ENCODE peak calls at places on chromosomes 13 and 19, in four cellular contexts. E, Y, M and O are unnamed samples. For H3K36me3, the result is how much of the 10 kb centered on the place peaks cover.

GRCh38 chr19:35643255-35644205 is 2.0 kb downstream of the ETV2 start:
- DNase-seq in E (peak), Y (peak), M (peak), O (peak)

GRCh38 chr19:43777163-43777700 is 3.5 kb downstream of the KCNN4 start:
- DNase-seq in E (no peak), Y (no peak), M (no peak), O (no peak)

GRCh38 chr19:44608391-44608821 is 5.0 kb upstream of the IGSF23 start:
- DNase-seq in E (no peak), Y (no peak), M (no peak), O (no peak)

GRCh38 chr13:30421093-30422055 is 919 bp upstream of the UBE2L5 start:
- DNase-seq in E (peak), Y (peak), M (peak), O (peak)

GRCh38 chr13:29503041-29503837 is 92.2 kb downstream of the SLC7A1 start:
- DNase-seq in E (no peak), Y (no peak), M (no peak), O (no peak)

GRCh38 chr19:47035127-47035494 is 13.3 kb downstream of the TMEM160 start:
- DNase-seq in E (no peak), Y (no peak), M (no peak), O (no peak)

GRCh38 chr13:43304945-43305344 is 281.6 kb downstream of the DNAJC15 start:
- DNase-seq in E (no peak), Y (no peak), M (no peak), O (no peak)

GRCh38 chr13:35767256-35767981 is 290.9 kb upstream of the MAB21L1 start:
- DNase-seq in E (no peak), Y (no peak), M (no peak), O (no peak)

GRCh38 chr19:47106819-47107200 is 6.8 kb downstream of the ZC3H4 start:
- DNase-seq in E (no peak), Y (no peak), M (no peak), O (no peak)

GRCh38 chr19:13463296-13463695 is 43.0 kb downstream of the CACNA1A start:
- DNase-seq in E (no peak), Y (peak), M (no peak), O (no peak)

GRCh38 chr19:48724796-48725753 is 5.5 kb upstream of the MAMSTR start:
- DNase-seq in E (peak), Y (peak), M (peak), O (no peak)

GRCh38 chr19:5492813-5493409 is 37.7 kb downstream of the ZNRF4 start:
- DNase-seq in E (no peak), Y (no peak), M (no peak), O (no peak)

GRCh38 chr13:113406321-113407102 is 42.6 kb upstream of the GRTP1 start:
- DNase-seq in E (no peak), Y (no peak), M (no peak), O (peak)

GRCh38 chr13:31790992-31791391 is 51.7 kb downstream of the RXFP2 start:
- DNase-seq in E (no peak), Y (no peak), M (no peak), O (no peak)

GRCh38 chr13:91313103-91313502 is 34.4 kb upstream of the MIR17HG start:
- DNase-seq in E (no peak), Y (peak), M (peak), O (no peak)

GRCh38 chr13:87153371-87153770 is 517.8 kb upstream of the SLITRK5 start:
- DNase-seq in E (no peak), Y (no peak), M (no peak), O (no peak)

GRCh38 chr19:4453232-4454179 is 4.1 kb downstream of the UBXN6 start:
- DNase-seq in E (no peak), Y (no peak), M (no peak), O (no peak)
- H3K36me3 ChIP-seq in E (half or more), Y (under half), M (half or more), O (half or more)

GRCh38 chr13:25906211-25906661 is 145.6 kb downstream of the SHISA2 start:
- DNase-seq in E (no peak), Y (peak), M (no peak), O (no peak)
- H3K4me3 ChIP-seq in E (no peak), Y (no peak), M (no peak), O (no peak)

DNA sequence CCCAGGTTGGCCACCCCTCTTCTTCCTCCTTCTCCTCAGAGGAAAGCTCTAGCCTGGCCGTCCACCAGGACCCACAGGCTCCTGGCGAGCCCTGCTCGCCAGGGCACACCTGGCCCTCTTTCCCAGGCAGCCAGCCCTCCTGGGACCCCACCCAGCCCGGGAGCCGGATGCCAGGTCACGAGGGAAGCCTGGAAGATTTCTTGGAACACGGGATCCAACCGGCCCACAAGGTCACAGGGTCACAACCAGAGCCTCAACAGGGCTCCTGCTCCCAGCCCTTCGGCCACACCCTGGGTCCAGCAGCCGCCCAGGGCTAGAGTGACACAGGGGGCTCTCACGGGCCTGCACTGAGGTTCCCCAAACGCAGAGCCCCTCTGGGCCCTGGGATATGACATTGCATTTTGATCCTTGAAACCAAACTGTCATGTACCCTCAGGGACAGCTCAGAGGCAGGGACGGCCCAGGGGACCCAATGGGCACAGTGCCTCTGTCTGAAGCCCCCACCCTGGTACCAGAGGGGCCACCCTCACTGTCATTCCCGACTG is 5.5 kb downstream of the MKNK2 start:
- DNase-seq in E (no peak), Y (no peak), M (no peak), O (no peak)
- H3K36me3 ChIP-seq in E (half or more), Y (under half), M (half or more), O (half or more)

DNA sequence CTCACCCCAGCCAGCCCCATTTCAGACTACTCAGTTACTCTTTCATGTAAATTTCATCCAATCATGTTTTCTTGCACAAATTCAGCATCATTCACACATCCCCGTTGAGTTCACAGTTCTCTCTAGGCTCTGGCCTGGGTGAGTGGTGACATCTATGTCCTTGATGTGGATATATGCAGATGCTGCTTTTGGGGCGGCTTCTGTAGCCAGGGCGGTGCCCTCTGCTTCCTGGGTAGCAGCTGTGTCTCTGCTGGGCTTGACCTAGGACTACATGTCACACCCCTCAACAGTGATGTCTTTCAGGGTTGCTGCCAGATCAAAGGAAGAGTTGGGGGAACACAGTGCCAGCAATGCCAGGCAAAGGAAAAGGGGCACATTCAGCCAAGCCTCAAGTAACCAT is 68.5 kb upstream of the KCTD15 start:
- DNase-seq in E (no peak), Y (no peak), M (no peak), O (no peak)
- H3K4me3 ChIP-seq in E (no peak), Y (no peak), M (no peak), O (no peak)

GRCh38 chr19:18445252-18445948 is 7.5 kb upstream of the ISYNA1 start:
- DNase-seq in E (no peak), Y (no peak), M (no peak), O (no peak)

GRCh38 chr19:18444513-18444912 is 6.6 kb upstream of the ISYNA1 start:
- DNase-seq in E (no peak), Y (no peak), M (no peak), O (no peak)

GRCh38 chr19:18449552-18449951 is 11.6 kb upstream of the ISYNA1 start:
- DNase-seq in E (no peak), Y (no peak), M (no peak), O (no peak)

GRCh38 chr19:18446145-18446810 is 8.3 kb upstream of the ISYNA1 start:
- DNase-seq in E (no peak), Y (no peak), M (no peak), O (no peak)

DNA sequence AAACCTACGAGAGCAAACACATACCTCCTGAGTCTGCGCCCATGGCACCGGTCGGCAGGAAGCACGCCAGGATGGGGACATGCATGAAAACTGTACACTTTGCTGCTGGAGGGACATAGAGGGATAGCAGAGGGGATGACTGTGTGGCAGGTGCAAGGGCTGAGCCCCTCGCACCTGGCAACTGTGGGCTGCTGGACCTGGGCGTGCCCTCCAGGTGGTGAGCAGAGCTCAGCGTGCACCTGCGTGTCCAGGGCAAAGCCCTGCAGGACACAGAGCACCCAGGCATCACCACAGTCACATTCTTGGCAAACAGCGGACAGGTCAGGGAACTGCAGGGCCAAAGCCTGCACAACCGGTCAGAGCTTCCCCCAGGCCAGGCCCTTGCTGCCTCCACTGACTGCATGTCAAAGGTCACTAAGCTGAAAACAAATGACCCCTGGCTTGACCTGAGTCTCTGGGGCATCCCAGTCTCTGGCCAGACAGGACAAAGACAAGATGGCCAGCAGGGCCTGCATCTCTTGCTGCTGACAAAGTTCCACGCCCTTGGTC is 9.0 kb upstream of the ISYNA1 start:
- DNase-seq in E (no peak), Y (no peak), M (no peak), O (no peak)
- H3K36me3 ChIP-seq in E (half or more), Y (under half), M (half or more), O (half or more)

GRCh38 chr13:48233097-48233885 is at the start of gene ITM2B:
- DNase-seq in E (peak), Y (peak), M (peak), O (peak)

GRCh38 chr13:48231080-48231479 is 1.9 kb upstream of the ITM2B start:
- DNase-seq in E (no peak), Y (no peak), M (no peak), O (no peak)

GRCh38 chr13:48231948-48232347 is 1.1 kb upstream of the ITM2B start:
- DNase-seq in E (no peak), Y (no peak), M (no peak), O (no peak)

GRCh38 chr13:48232420-48233096 is 448 bp upstream of the ITM2B start:
- DNase-seq in E (no peak), Y (no peak), M (no peak), O (peak)

DNA sequence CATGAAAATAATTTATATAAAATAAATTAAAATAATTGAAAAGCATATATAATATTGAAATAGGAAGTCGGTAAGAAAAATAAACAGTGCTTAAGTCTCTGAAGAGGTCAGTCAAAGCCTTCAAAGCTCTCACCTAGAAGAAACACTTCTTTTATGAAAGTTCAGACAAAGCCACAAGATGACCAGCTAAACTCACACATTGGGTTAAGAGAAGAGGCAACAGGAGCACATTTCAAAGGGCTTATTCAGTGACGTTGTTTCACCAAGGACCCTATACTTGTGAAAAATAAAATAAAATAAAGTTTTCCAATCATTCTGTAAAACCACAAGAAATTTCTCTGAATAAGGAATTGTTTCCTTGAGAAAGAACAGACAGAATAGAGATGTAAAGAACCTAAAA is 2.5 kb upstream of the ITM2B start:
- DNase-seq in E (no peak), Y (no peak), M (no peak), O (no peak)
- H3K4me3 ChIP-seq in E (no peak), Y (no peak), M (no peak), O (no peak)

GRCh38 chr19:49799271-49799797 is 13.8 kb downstream of the FUZ start:
- DNase-seq in E (no peak), Y (no peak), M (no peak), O (no peak)
- H3K36me3 ChIP-seq in E (half or more), Y (under half), M (half or more), O (half or more)

GRCh38 chr13:104571161-104571889 is 1505.1 kb upstream of the SLC10A2 start:
- DNase-seq in E (no peak), Y (peak), M (peak), O (peak)
- H3K4me3 ChIP-seq in E (no peak), Y (no peak), M (no peak), O (no peak)

DNA sequence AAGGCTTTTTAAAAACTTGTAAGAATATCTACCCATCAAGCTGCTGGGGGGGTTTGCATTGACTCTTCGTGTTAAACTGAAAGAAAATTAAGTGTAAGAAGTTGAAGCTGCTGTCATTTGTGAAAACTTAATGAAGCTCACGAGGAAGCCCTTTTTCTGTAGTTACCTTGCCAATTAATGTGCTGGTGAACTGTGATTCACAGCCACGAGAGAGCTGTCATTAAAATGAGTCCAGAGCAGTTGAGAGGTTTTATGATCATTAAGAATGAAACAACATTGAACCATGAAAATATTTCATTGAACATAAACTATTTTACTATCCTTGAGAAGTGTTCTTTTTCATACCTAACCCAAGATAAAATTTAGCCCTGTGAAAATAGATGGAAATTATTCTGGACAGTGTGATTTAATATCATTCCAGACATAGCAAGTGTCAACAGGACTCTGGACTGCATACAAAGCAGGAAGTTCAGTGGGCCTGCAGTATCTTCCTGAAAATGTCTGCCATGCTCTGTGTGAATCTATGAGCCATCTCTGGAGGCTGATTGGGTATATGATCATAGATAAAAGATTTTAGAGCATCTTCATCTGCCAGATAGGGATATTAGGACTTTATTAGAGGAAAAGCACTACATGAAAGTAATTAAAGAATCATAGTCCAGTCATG is 53.8 kb downstream of the DPY19L3 start:
- DNase-seq in E (no peak), Y (no peak), M (no peak), O (no peak)
- H3K36me3 ChIP-seq in E (under half), Y (under half), M (under half), O (under half)